ENCODE peak calls at places on chromosomes 12 and 14, in five cellular contexts. H is SK-MEL-5, D is left lung, X is HS-27A, T is skeletal muscle cell. C is an unnamed sample.

GRCh38 chr14:20460458-20461229 is 590 bp downstream of the PIP4P1 start:
- DNase-seq in D (peak; percentile 61), H (no peak), T (no peak), X (no peak), C (no peak)

GRCh38 chr14:101024686-101025085 is 121.2 kb upstream of the RTL1 start:
- DNase-seq in H (no peak), D (peak; percentile 9), X (no peak), T (no peak), C (no peak)

GRCh38 chr12:75994069-75994740 is 37.4 kb downstream of the PHLDA1 start:
- DNase-seq in H (no peak), D (no peak), T (no peak), X (no peak), C (no peak)

GRCh38 chr14:105178069-105178867 is 2.8 kb downstream of the NUDT14 start:
- DNase-seq in H (no peak), T (no peak), D (no peak), X (no peak), C (no peak)

GRCh38 chr12:96193725-96194571 is at the start of gene ELK3:
- DNase-seq in X (no peak), H (peak; percentile 61), T (no peak), D (peak; percentile 80), C (peak; percentile 55)

GRCh38 chr14:29805415-29806123 is 122.1 kb downstream of the PRKD1 start:
- DNase-seq in T (peak; percentile 95), H (peak; percentile 56), X (peak; percentile 57), D (peak; percentile 62), C (peak; percentile 96)

GRCh38 chr14:65751510-65751909 is 339.0 kb downstream of the FUT8 start:
- DNase-seq in T (no peak), H (no peak), X (no peak), D (no peak), C (no peak)

GRCh38 chr12:28512876-28513275 is 322.6 kb downstream of the CCDC91 start:
- DNase-seq in T (no peak), X (no peak), D (no peak), H (no peak), C (no peak)

GRCh38 chr12:26566186-26566585 is 266.8 kb downstream of the ITPR2 start:
- DNase-seq in X (no peak), H (no peak), T (no peak), D (no peak), C (no peak)

GRCh38 chr14:48504921-48505320 is 829.5 kb upstream of the MDGA2 start:
- DNase-seq in X (no peak), D (no peak), H (no peak), T (no peak), C (no peak)

GRCh38 chr12:117330441-117331113 is 30.8 kb downstream of the NOS1 start:
- DNase-seq in X (no peak), D (no peak), T (no peak), H (no peak), C (no peak)

GRCh38 chr12:115623764-115624334 is 653.6 kb downstream of the MED13L start:
- DNase-seq in D (no peak), X (no peak), H (no peak), T (no peak), C (no peak)

C was measured in OCI-M1.